ENCODE peak calls at places on chromosomes 13 and 19, in five cellular contexts. One of them, this sample, is unnamed.

GRCh38 chr19:18349524-18350128 is 9.2 kb downstream of the PGPEP1 start:
- DNase-seq in GM04503: no peak
- DNase-seq in stimulated activated CD8-positive, alpha-beta memory T cell treated with anti-CD3 and anti-CD28 coated beads, Interleukin-12 subunit alpha, Interleukin-12 subunit beta, amount 100 ng/mL, for 1 hour: no peak
- DNase-seq in A549: peak; percentile 61
- DNase-seq in T-helper 9 cell: no peak
- DNase-seq in this sample: no peak

GRCh38 chr19:6779204-6779603 is 6.7 kb downstream of the VAV1 start:
- DNase-seq in GM04503: no peak
- DNase-seq in stimulated activated CD8-positive, alpha-beta memory T cell treated with anti-CD3 and anti-CD28 coated beads, Interleukin-12 subunit alpha, Interleukin-12 subunit beta, amount 100 ng/mL, for 1 hour: no peak
- DNase-seq in A549: no peak
- DNase-seq in T-helper 9 cell: no peak
- DNase-seq in this sample: no peak

GRCh38 chr19:28296506-28296905 is 916.4 kb downstream of the UQCRFS1 start:
- DNase-seq in GM04503: peak; percentile 34
- DNase-seq in stimulated activated CD8-positive, alpha-beta memory T cell treated with anti-CD3 and anti-CD28 coated beads, Interleukin-12 subunit alpha, Interleukin-12 subunit beta, amount 100 ng/mL, for 1 hour: no peak
- DNase-seq in A549: no peak
- DNase-seq in T-helper 9 cell: no peak
- DNase-seq in this sample: no peak

GRCh38 chr19:2963122-2963521 is 14.2 kb upstream of the TLE6 start:
- DNase-seq in GM04503: no peak
- DNase-seq in stimulated activated CD8-positive, alpha-beta memory T cell treated with anti-CD3 and anti-CD28 coated beads, Interleukin-12 subunit alpha, Interleukin-12 subunit beta, amount 100 ng/mL, for 1 hour: no peak
- DNase-seq in A549: no peak
- DNase-seq in T-helper 9 cell: no peak
- DNase-seq in this sample: no peak

GRCh38 chr13:112846411-112847115 is 122.5 kb upstream of the MCF2L start:
- DNase-seq in GM04503: no peak
- DNase-seq in stimulated activated CD8-positive, alpha-beta memory T cell treated with anti-CD3 and anti-CD28 coated beads, Interleukin-12 subunit alpha, Interleukin-12 subunit beta, amount 100 ng/mL, for 1 hour: no peak
- DNase-seq in A549: no peak
- DNase-seq in T-helper 9 cell: no peak
- DNase-seq in this sample: peak; percentile 84

GRCh38 chr19:4660181-4660791 is 9.9 kb downstream of the MYDGF start:
- DNase-seq in GM04503: no peak
- DNase-seq in stimulated activated CD8-positive, alpha-beta memory T cell treated with anti-CD3 and anti-CD28 coated beads, Interleukin-12 subunit alpha, Interleukin-12 subunit beta, amount 100 ng/mL, for 1 hour: no peak
- DNase-seq in A549: peak; percentile 50
- DNase-seq in T-helper 9 cell: no peak
- DNase-seq in this sample: no peak

GRCh38 chr13:113404366-113404722 is 40.4 kb upstream of the GRTP1 start:
- DNase-seq in GM04503: no peak
- DNase-seq in stimulated activated CD8-positive, alpha-beta memory T cell treated with anti-CD3 and anti-CD28 coated beads, Interleukin-12 subunit alpha, Interleukin-12 subunit beta, amount 100 ng/mL, for 1 hour: no peak
- DNase-seq in A549: no peak
- DNase-seq in T-helper 9 cell: no peak
- DNase-seq in this sample: no peak

GRCh38 chr13:111664696-111665095 is 344.3 kb downstream of the TEX29 start:
- DNase-seq in GM04503: no peak
- DNase-seq in stimulated activated CD8-positive, alpha-beta memory T cell treated with anti-CD3 and anti-CD28 coated beads, Interleukin-12 subunit alpha, Interleukin-12 subunit beta, amount 100 ng/mL, for 1 hour: no peak
- DNase-seq in A549: no peak
- DNase-seq in T-helper 9 cell: no peak
- DNase-seq in this sample: no peak

GRCh38 chr13:43305416-43305815 is 282.0 kb downstream of the DNAJC15 start:
- DNase-seq in GM04503: no peak
- DNase-seq in stimulated activated CD8-positive, alpha-beta memory T cell treated with anti-CD3 and anti-CD28 coated beads, Interleukin-12 subunit alpha, Interleukin-12 subunit beta, amount 100 ng/mL, for 1 hour: no peak
- DNase-seq in A549: no peak
- DNase-seq in T-helper 9 cell: no peak
- DNase-seq in this sample: no peak

GRCh38 chr19:30204721-30205120 is 167.5 kb upstream of the ZNF536 start:
- DNase-seq in GM04503: no peak
- DNase-seq in stimulated activated CD8-positive, alpha-beta memory T cell treated with anti-CD3 and anti-CD28 coated beads, Interleukin-12 subunit alpha, Interleukin-12 subunit beta, amount 100 ng/mL, for 1 hour: no peak
- DNase-seq in A549: no peak
- DNase-seq in T-helper 9 cell: no peak
- DNase-seq in this sample: no peak

GRCh38 chr19:36125557-36125956 is 10.3 kb downstream of the TBCB start:
- DNase-seq in GM04503: no peak
- DNase-seq in stimulated activated CD8-positive, alpha-beta memory T cell treated with anti-CD3 and anti-CD28 coated beads, Interleukin-12 subunit alpha, Interleukin-12 subunit beta, amount 100 ng/mL, for 1 hour: no peak
- DNase-seq in A549: no peak
- DNase-seq in T-helper 9 cell: no peak
- DNase-seq in this sample: no peak

GRCh38 chr19:1102407-1103106 is 1.2 kb upstream of the GPX4 start:
- DNase-seq in GM04503: peak; percentile 98
- DNase-seq in stimulated activated CD8-positive, alpha-beta memory T cell treated with anti-CD3 and anti-CD28 coated beads, Interleukin-12 subunit alpha, Interleukin-12 subunit beta, amount 100 ng/mL, for 1 hour: no peak
- DNase-seq in A549: peak; percentile 94
- DNase-seq in T-helper 9 cell: no peak
- DNase-seq in this sample: no peak